ENCODE peak calls at places on chromosomes 13 and 19, in ten cellular contexts. R is fibroblast of the conjunctiva, I is HFF-Myc, O is OCI-LY7, U is ELR, C is NCI-H1092 treated with DMSO at 0.1 percent for 48 hours, E is pulmonary artery endothelial cell, W is fibroblast of lung, S is MM.1S, P is GM23248. Y is an unnamed sample.

GRCh38 chr13:114313061-114313860 is 1.0 kb upstream of the CHAMP1 start:
- DNase-seq in R (no peak), I (no peak), O (peak), U (peak), C (peak), E (no peak), W (peak), S (peak), P (peak), Y (peak)

GRCh38 chr19:13164370-13165090 is 14.3 kb downstream of the IER2 start:
- DNase-seq in R (no peak), I (no peak), O (peak), U (peak), C (peak), E (peak), W (peak), S (no peak), P (peak), Y (no peak)

GRCh38 chr13:19618925-19619324 is 14.5 kb upstream of the MPHOSPH8 start:
- DNase-seq in R (no peak), I (no peak), O (peak), U (peak), C (no peak), E (no peak), W (peak), S (peak), P (peak), Y (no peak)

GRCh38 chr19:17748884-17749638 is 2.2 kb upstream of the FCHO1 start:
- DNase-seq in R (no peak), I (no peak), O (no peak), U (no peak), C (no peak), E (no peak), W (no peak), S (no peak), P (no peak), Y (no peak)

GRCh38 chr19:1269065-1269477 is at the start of gene CIRBP:
- DNase-seq in R (peak), I (peak), O (peak), U (peak), C (peak), E (peak), W (peak), S (peak), P (peak), Y (no peak)

GRCh38 chr13:29991343-29991742 is 140.9 kb upstream of the UBL3 start:
- DNase-seq in R (peak), I (peak), O (no peak), U (peak), C (no peak), E (no peak), W (peak), S (no peak), P (peak), Y (no peak)

GRCh38 chr13:112888238-112889111 is 80.5 kb upstream of the MCF2L start:
- DNase-seq in R (no peak), I (no peak), O (no peak), U (no peak), C (no peak), E (no peak), W (no peak), S (no peak), P (no peak), Y (no peak)

GRCh38 chr19:843180-843835 is 2.5 kb downstream of the PRTN3 start:
- DNase-seq in R (no peak), I (no peak), O (no peak), U (no peak), C (no peak), E (no peak), W (no peak), S (no peak), P (peak), Y (no peak)

GRCh38 chr19:45160870-45161714 is at the start of gene NKPD1:
- DNase-seq in R (no peak), I (no peak), O (no peak), U (no peak), C (no peak), E (no peak), W (no peak), S (no peak), P (peak), Y (no peak)

GRCh38 chr19:50431343-50432220 is 1.1 kb upstream of the MYBPC2 start:
- DNase-seq in R (peak), I (no peak), O (peak), U (peak), C (peak), E (peak), W (peak), S (peak), P (peak), Y (peak)

GRCh38 chr19:15210323-15210774 is 9.6 kb upstream of the NOTCH3 start:
- DNase-seq in R (peak), I (no peak), O (no peak), U (peak), C (no peak), E (no peak), W (peak), S (no peak), P (peak), Y (no peak)

GRCh38 chr13:49587311-49587847 is 2.0 kb upstream of the RCBTB1 start:
- DNase-seq in R (no peak), I (no peak), O (no peak), U (peak), C (no peak), E (no peak), W (peak), S (no peak), P (peak), Y (no peak)

GRCh38 chr19:47322048-47322447 is 9.9 kb upstream of the C5AR2 start:
- DNase-seq in R (no peak), I (no peak), O (no peak), U (no peak), C (no peak), E (no peak), W (no peak), S (no peak), P (no peak), Y (no peak)

GRCh38 chr13:100397627-100398026 is 191.0 kb downstream of the GGACT start:
- DNase-seq in R (no peak), I (no peak), O (no peak), U (no peak), C (no peak), E (no peak), W (no peak), S (no peak), P (no peak), Y (no peak)

GRCh38 chr13:98751397-98752110 is 918 bp downstream of the SLC15A1 start:
- DNase-seq in R (no peak), I (no peak), O (no peak), U (peak), C (no peak), E (no peak), W (peak), S (no peak), P (peak), Y (no peak)

GRCh38 chr19:2629491-2630351 is 72.8 kb downstream of the GNG7 start:
- DNase-seq in R (no peak), I (no peak), O (no peak), U (no peak), C (no peak), E (no peak), W (no peak), S (no peak), P (no peak), Y (no peak)

GRCh38 chr19:17938092-17938845 is 5.5 kb downstream of the CCDC124 start:
- DNase-seq in R (peak), I (peak), O (peak), U (peak), C (peak), E (peak), W (peak), S (peak), P (peak), Y (no peak)

Y was measured in glomerular endothelial cell.